ENCODE peak calls at places on chromosome 9, in nine cellular contexts. E, T, V, C, L, R, U, G and A are unnamed samples.
A peak's percentile ranks its signal among the peaks of the same experiment; 100 is the strongest.

GRCh38 chr9:34382879-34383278 is 6.2 kb upstream of the MYORG start:
- DNase-seq in E (no peak), T (no peak), V (no peak), C (no peak), L (no peak), R (no peak), U (no peak), G (no peak), A (no peak)

GRCh38 chr9:114179516-114179915 is 24.2 kb downstream of the COL27A1 start:
- DNase-seq in E (no peak), T (no peak), V (no peak), C (no peak), L (no peak), R (no peak), U (no peak), G (no peak), A (no peak)

GRCh38 chr9:126093771-126094170 is 232.9 kb upstream of the MVB12B start:
- DNase-seq in E (no peak), T (no peak), V (no peak), C (no peak), L (no peak), R (no peak), U (no peak), G (no peak), A (no peak)

GRCh38 chr9:19130436-19130835 is 3.1 kb upstream of the PLIN2 start:
- DNase-seq in E (no peak), T (no peak), V (no peak), C (no peak), L (no peak), R (no peak), U (no peak), G (no peak), A (no peak)

GRCh38 chr9:111965566-111966019 is 69.0 kb downstream of the UGCG start:
- DNase-seq in E (peak; percentile 97), T (peak; percentile 85), V (peak; percentile 91), C (no peak), L (no peak), R (peak; percentile 90), U (no peak), G (no peak), A (peak; percentile 99)

GRCh38 chr9:2781336-2781735 is 62.6 kb downstream of the PUM3 start:
- DNase-seq in E (no peak), T (no peak), V (no peak), C (no peak), L (no peak), R (no peak), U (no peak), G (no peak), A (no peak)

GRCh38 chr9:98971168-98971914 is 27.6 kb downstream of the COL15A1 start:
- DNase-seq in E (peak; percentile 34), T (peak; percentile 44), V (no peak), C (no peak), L (no peak), R (peak; percentile 49), U (no peak), G (no peak), A (peak; percentile 89)

GRCh38 chr9:34687631-34688030 is 3.4 kb downstream of the CCL19 start:
- DNase-seq in E (no peak), T (no peak), V (no peak), C (no peak), L (no peak), R (no peak), U (no peak), G (no peak), A (no peak)

GRCh38 chr9:76215066-76215465 is 179.2 kb downstream of the RFK start:
- DNase-seq in E (peak; percentile 53), T (peak; percentile 59), V (peak; percentile 55), C (no peak), L (no peak), R (no peak), U (no peak), G (no peak), A (peak; percentile 71)

GRCh38 chr9:89797970-89798369 is 193.2 kb downstream of the GADD45G start:
- DNase-seq in E (no peak), T (no peak), V (no peak), C (no peak), L (no peak), R (no peak), U (no peak), G (no peak), A (no peak)

GRCh38 chr9:33446507-33447403 is 638 bp downstream of the AQP3 start:
- DNase-seq in E (no peak), T (no peak), V (no peak), C (no peak), L (no peak), R (peak; percentile 68), U (peak; percentile 42), G (no peak), A (peak; percentile 58)

GRCh38 chr9:68775003-68775730 is 70.1 kb downstream of the PIP5K1B start:
- DNase-seq in E (peak; percentile 25), T (no peak), V (no peak), C (no peak), L (peak; percentile 46), R (no peak), U (no peak), G (no peak), A (peak; percentile 32)

GRCh38 chr9:21316860-21317259 is 11.7 kb upstream of the IFNA5 start:
- DNase-seq in E (no peak), T (no peak), V (no peak), C (no peak), L (no peak), R (peak; percentile 31), U (no peak), G (no peak), A (peak; percentile 28)

GRCh38 chr9:134007150-134007549 is 15.0 kb upstream of the VAV2 start:
- DNase-seq in E (no peak), T (no peak), V (no peak), C (no peak), L (no peak), R (no peak), U (no peak), G (no peak), A (no peak)

GRCh38 chr9:98215821-98216220 is 23.4 kb upstream of the CORO2A start:
- DNase-seq in E (no peak), T (no peak), V (no peak), C (no peak), L (peak; percentile 35), R (peak; percentile 17), U (no peak), G (no peak), A (no peak)

GRCh38 chr9:100472725-100473261 is at the start of gene TMEFF1:
- DNase-seq in E (no peak), T (no peak), V (no peak), C (no peak), L (peak; percentile 67), R (peak; percentile 18), U (peak; percentile 13), G (no peak), A (peak; percentile 5)

GRCh38 chr9:126613656-126614055 is at the start of gene LMX1B:
- DNase-seq in E (no peak), T (no peak), V (no peak), C (peak; percentile 36), L (peak; percentile 77), R (no peak), U (no peak), G (peak; percentile 79), A (peak; percentile 72)

GRCh38 chr9:122122903-122123632 is 30.0 kb upstream of the TTLL11 start:
- DNase-seq in E (no peak), T (peak; percentile 45), V (peak; percentile 16), C (peak; percentile 60), L (peak; percentile 85), R (peak; percentile 72), U (peak; percentile 40), G (no peak), A (peak; percentile 47)

GRCh38 chr9:125998837-125999503 is 251.8 kb downstream of the PBX3 start:
- DNase-seq in E (no peak), T (no peak), V (no peak), C (no peak), L (peak; percentile 42), R (no peak), U (no peak), G (no peak), A (no peak)

GRCh38 chr9:133830310-133830709 is 92.2 kb upstream of the SARDH start:
- DNase-seq in E (no peak), T (no peak), V (no peak), C (no peak), L (no peak), R (no peak), U (no peak), G (peak; percentile 20), A (peak; percentile 12)

GRCh38 chr9:35758475-35759050 is 4.5 kb upstream of the MSMP start:
- DNase-seq in E (no peak), T (no peak), V (no peak), C (no peak), L (no peak), R (no peak), U (no peak), G (no peak), A (no peak)

GRCh38 chr9:81150016-81150625 is 539.2 kb downstream of the TLE1 start:
- DNase-seq in E (no peak), T (no peak), V (no peak), C (no peak), L (no peak), R (peak; percentile 62), U (no peak), G (no peak), A (no peak)

GRCh38 chr9:123568691-123569342 is 212.8 kb downstream of the CRB2 start:
- DNase-seq in E (no peak), T (peak; percentile 9), V (peak; percentile 76), C (no peak), L (no peak), R (no peak), U (no peak), G (no peak), A (no peak)

GRCh38 chr9:77455312-77455927 is 192.7 kb downstream of the GNA14 start:
- DNase-seq in E (no peak), T (no peak), V (no peak), C (no peak), L (no peak), R (peak; percentile 70), U (no peak), G (no peak), A (peak; percentile 36)

GRCh38 chr9:68979538-68980314 is 34.2 kb downstream of the PRKACG start:
- DNase-seq in E (no peak), T (no peak), V (no peak), C (no peak), L (no peak), R (no peak), U (peak; percentile 5), G (no peak), A (no peak)

GRCh38 chr9:120928015-120928719 is 1.6 kb upstream of the TRAF1 start:
- DNase-seq in E (no peak), T (no peak), V (no peak), C (peak; percentile 50), L (no peak), R (no peak), U (no peak), G (no peak), A (no peak)

GRCh38 chr9:92632641-92633040 is 37.3 kb downstream of the IPPK start:
- DNase-seq in E (no peak), T (no peak), V (no peak), C (no peak), L (no peak), R (no peak), U (no peak), G (no peak), A (no peak)